ENCODE peak calls at places on chromosomes 13 and 19, in six cellular contexts. X, D, L, B, W and K are unnamed samples.

GRCh38 chr19:43598445-43599240 is 2.2 kb downstream of the ZNF576 start:
- DNase-seq in B (no peak), W (no peak), X (no peak), D (no peak), L (no peak), K (no peak)

GRCh38 chr19:32345261-32346207 is at the start of gene ZNF507:
- DNase-seq in W (peak; percentile 92), X (no peak), D (peak; percentile 92), L (peak; percentile 83), B (peak; percentile 69), K (peak; percentile 79)

GRCh38 chr13:20721454-20722357 is 18.2 kb downstream of the IL17D start:
- DNase-seq in L (no peak), X (no peak), D (peak; percentile 21), W (no peak), B (no peak), K (peak; percentile 59)

GRCh38 chr13:98301721-98302120 is 124.7 kb upstream of the RNF113B start:
- DNase-seq in X (no peak), D (no peak), L (no peak), B (no peak), W (no peak), K (no peak)

GRCh38 chr13:106561551-106562170 is 6.3 kb downstream of the ARGLU1 start:
- DNase-seq in W (no peak), D (peak; percentile 12), B (peak; percentile 20), X (no peak), L (no peak), K (no peak)

GRCh38 chr19:18090545-18091216 is 3.9 kb upstream of the IL12RB1 start:
- DNase-seq in X (no peak), D (no peak), L (no peak), W (no peak), B (no peak), K (no peak)

GRCh38 chr19:47598407-47599349 is 10.3 kb upstream of the BICRA start:
- DNase-seq in X (peak; percentile 95), B (peak; percentile 95), D (no peak), W (no peak), L (no peak), K (peak; percentile 92)

GRCh38 chr19:52638601-52639000 is 446 bp upstream of the ZNF83 start:
- DNase-seq in B (peak; percentile 68), W (no peak), D (no peak), L (no peak), X (no peak), K (no peak)

GRCh38 chr19:37342753-37343152 is 28.1 kb upstream of the ZNF527 start:
- DNase-seq in X (peak; percentile 17), D (no peak), B (no peak), L (no peak), W (no peak), K (no peak)

GRCh38 chr19:5832527-5833216 is 6.8 kb downstream of the FUT6 start:
- DNase-seq in B (no peak), L (no peak), W (no peak), D (no peak), X (no peak), K (no peak)